ENCODE peak calls at places on chromosomes 1 and 21, in five cellular contexts. C is NCI-H2029; S is stimulated activated CD8-positive, alpha-beta memory T cell treated with anti-CD3 and anti-CD28 coated beads, Interleukin-15, amount 100 ng/mL, for 1 hour; D is NCI-H345; Z is AG08396. T is an unnamed sample.

GRCh38 chr21:15751037-15751436 is 21.3 kb downstream of the USP25 start:
- DNase-seq in S (no peak), D (no peak), C (no peak), Z (no peak), T (no peak)

GRCh38 chr21:39087238-39087975 is 95.8 kb downstream of the PSMG1 start:
- DNase-seq in D (no peak), Z (peak), C (no peak), S (no peak), T (peak)

GRCh38 chr1:55893155-55893554 is 678.0 kb upstream of the USP24 start:
- DNase-seq in C (no peak), Z (no peak), S (no peak), D (no peak), T (peak)

GRCh38 chr1:212234431-212235298 is 50.5 kb upstream of the PPP2R5A start:
- DNase-seq in Z (peak), D (peak), C (peak), S (no peak), T (no peak)

GRCh38 chr1:22341791-22342605 is 109.7 kb upstream of the ZBTB40 start:
- DNase-seq in Z (peak), S (no peak), D (peak), C (peak), T (peak)

GRCh38 chr1:229883504-229884200 is 183.4 kb upstream of the GALNT2 start:
- DNase-seq in C (no peak), Z (no peak), D (no peak), S (no peak), T (no peak)

GRCh38 chr1:212161231-212161781 is 123.9 kb upstream of the PPP2R5A start:
- DNase-seq in Z (peak), D (no peak), C (peak), S (no peak), T (no peak)

GRCh38 chr1:45010855-45011811 is at the start of gene HECTD3:
- DNase-seq in C (peak), S (peak), Z (peak), D (peak), T (peak)

GRCh38 chr1:69671363-69672010 is 103.8 kb downstream of the LRRC7 start:
- DNase-seq in C (peak), Z (no peak), S (no peak), D (no peak), T (no peak)